ENCODE peak calls at places on chromosomes 3 and 15, in four cellular contexts. One of them, this sample, is unnamed.

GRCh38 chr15:90266061-90266431 is 574 bp downstream of the NGRN start:
- DNase-seq in pancreas: no peak
- DNase-seq in IMR-90: peak; percentile 4
- DNase-seq in GM23248: peak; percentile 63
- DNase-seq in this sample: peak; percentile 52

GRCh38 chr15:65336369-65336766 is 31.9 kb downstream of the RNU5B-1 start:
- DNase-seq in pancreas: no peak
- DNase-seq in IMR-90: no peak
- DNase-seq in GM23248: no peak
- DNase-seq in this sample: no peak

GRCh38 chr3:14243782-14244181 is 65.2 kb downstream of the LSM3 start:
- DNase-seq in pancreas: no peak
- DNase-seq in IMR-90: no peak
- DNase-seq in GM23248: no peak
- DNase-seq in this sample: no peak

GRCh38 chr3:67458406-67458805 is 196.0 kb downstream of the SUCLG2 start:
- DNase-seq in pancreas: no peak
- DNase-seq in IMR-90: peak; percentile 70
- DNase-seq in GM23248: no peak
- DNase-seq in this sample: no peak

GRCh38 chr3:41649129-41649739 is 312.7 kb downstream of the ULK4 start:
- DNase-seq in pancreas: no peak
- DNase-seq in IMR-90: no peak
- DNase-seq in GM23248: no peak
- DNase-seq in this sample: no peak

GRCh38 chr3:160755776-160756304 is at the start of gene PPM1L:
- DNase-seq in pancreas: peak; percentile 55
- DNase-seq in IMR-90: peak; percentile 12
- DNase-seq in GM23248: peak; percentile 69
- DNase-seq in this sample: peak; percentile 49

GRCh38 chr3:12990306-12990705 is 82.9 kb downstream of the IQSEC1 start:
- DNase-seq in pancreas: no peak
- DNase-seq in IMR-90: peak; percentile 27
- DNase-seq in GM23248: peak; percentile 31
- DNase-seq in this sample: no peak

GRCh38 chr3:128794788-128795649 is 69.0 kb downstream of the RAB7A start:
- DNase-seq in pancreas: peak; percentile 46
- DNase-seq in IMR-90: peak; percentile 61
- DNase-seq in GM23248: peak; percentile 82
- DNase-seq in this sample: peak; percentile 81

GRCh38 chr15:36589971-36590370 is 10.5 kb downstream of the CDIN1 start:
- DNase-seq in pancreas: no peak
- DNase-seq in IMR-90: peak; percentile 50
- DNase-seq in GM23248: no peak
- DNase-seq in this sample: no peak

GRCh38 chr3:170107926-170108325 is 70.1 kb downstream of the GPR160 start:
- DNase-seq in pancreas: no peak
- DNase-seq in IMR-90: no peak
- DNase-seq in GM23248: peak; percentile 14
- DNase-seq in this sample: no peak

GRCh38 chr3:47057212-47057671 is 77.8 kb downstream of the NBEAL2 start:
- DNase-seq in pancreas: no peak
- DNase-seq in IMR-90: peak; percentile 31
- DNase-seq in GM23248: peak; percentile 58
- DNase-seq in this sample: no peak

GRCh38 chr3:99699841-99700240 is 61.4 kb downstream of the COL8A1 start:
- DNase-seq in pancreas: no peak
- DNase-seq in IMR-90: peak; percentile 78
- DNase-seq in GM23248: peak; percentile 80
- DNase-seq in this sample: no peak

GRCh38 chr3:19116239-19116638 is 32.1 kb upstream of the KCNH8 start:
- DNase-seq in pancreas: no peak
- DNase-seq in IMR-90: no peak
- DNase-seq in GM23248: no peak
- DNase-seq in this sample: no peak

GRCh38 chr15:33612721-33613304 is 302.0 kb downstream of the RYR3 start:
- DNase-seq in pancreas: no peak
- DNase-seq in IMR-90: no peak
- DNase-seq in GM23248: peak; percentile 61
- DNase-seq in this sample: no peak

GRCh38 chr15:48090115-48090514 is 30.7 kb upstream of the SLC24A5 start:
- DNase-seq in pancreas: no peak
- DNase-seq in IMR-90: no peak
- DNase-seq in GM23248: no peak
- DNase-seq in this sample: no peak

GRCh38 chr3:156620260-156620659 is 54.1 kb upstream of the TIPARP start:
- DNase-seq in pancreas: no peak
- DNase-seq in IMR-90: peak; percentile 36
- DNase-seq in GM23248: peak; percentile 53
- DNase-seq in this sample: peak; percentile 37

GRCh38 chr15:60358935-60359672 is 38.7 kb downstream of the ANXA2 start:
- DNase-seq in pancreas: no peak
- DNase-seq in IMR-90: peak; percentile 93
- DNase-seq in GM23248: peak; percentile 80
- DNase-seq in this sample: no peak

GRCh38 chr3:97990624-97991277 is 18.5 kb upstream of the RIOX2 start:
- DNase-seq in pancreas: no peak
- DNase-seq in IMR-90: no peak
- DNase-seq in GM23248: no peak
- DNase-seq in this sample: no peak

GRCh38 chr3:131630117-131630516 is 127.3 kb upstream of the MRPL3 start:
- DNase-seq in pancreas: no peak
- DNase-seq in IMR-90: no peak
- DNase-seq in GM23248: peak; percentile 47
- DNase-seq in this sample: no peak

GRCh38 chr15:66838671-66839239 is 136.7 kb downstream of the SMAD6 start:
- DNase-seq in pancreas: no peak
- DNase-seq in IMR-90: peak; percentile 71
- DNase-seq in GM23248: peak; percentile 62
- DNase-seq in this sample: no peak

GRCh38 chr15:68195336-68196112 is 9.6 kb downstream of the CALML4 start:
- DNase-seq in pancreas: no peak
- DNase-seq in IMR-90: no peak
- DNase-seq in GM23248: no peak
- DNase-seq in this sample: no peak

GRCh38 chr3:24548278-24548677 is 53.6 kb upstream of the THRB start:
- DNase-seq in pancreas: no peak
- DNase-seq in IMR-90: no peak
- DNase-seq in GM23248: peak; percentile 43
- DNase-seq in this sample: no peak

GRCh38 chr15:69298697-69299441 is at the start of gene PAQR5:
- DNase-seq in pancreas: peak; percentile 26
- DNase-seq in IMR-90: no peak
- DNase-seq in GM23248: peak; percentile 59
- DNase-seq in this sample: peak; percentile 85

GRCh38 chr15:59327942-59328341 is 44.7 kb downstream of the MYO1E start:
- DNase-seq in pancreas: no peak
- DNase-seq in IMR-90: no peak
- DNase-seq in GM23248: no peak
- DNase-seq in this sample: no peak

GRCh38 chr3:126480251-126480650 is 4.6 kb upstream of the ZXDC start:
- DNase-seq in pancreas: no peak
- DNase-seq in IMR-90: no peak
- DNase-seq in GM23248: no peak
- DNase-seq in this sample: no peak

GRCh38 chr3:177525414-177525813 is 328.1 kb upstream of the TBL1XR1 start:
- DNase-seq in pancreas: no peak
- DNase-seq in IMR-90: no peak
- DNase-seq in GM23248: no peak
- DNase-seq in this sample: no peak

GRCh38 chr3:103499132-103499885 is 1064.5 kb downstream of the ZPLD1 start:
- DNase-seq in pancreas: no peak
- DNase-seq in IMR-90: peak; percentile 66
- DNase-seq in GM23248: peak; percentile 30
- DNase-seq in this sample: no peak

GRCh38 chr3:52481819-52482521 is 13.2 kb upstream of the STAB1 start:
- DNase-seq in pancreas: no peak
- DNase-seq in IMR-90: peak; percentile 4
- DNase-seq in GM23248: peak; percentile 43
- DNase-seq in this sample: no peak

GRCh38 chr15:30870681-30871080 is 33.0 kb upstream of the FAN1 start:
- DNase-seq in pancreas: no peak
- DNase-seq in IMR-90: no peak
- DNase-seq in GM23248: no peak
- DNase-seq in this sample: no peak

GRCh38 chr3:142716102-142716501 is 7.7 kb upstream of the TRPC1 start:
- DNase-seq in pancreas: no peak
- DNase-seq in IMR-90: no peak
- DNase-seq in GM23248: no peak
- DNase-seq in this sample: no peak

GRCh38 chr3:172355836-172356235 is 92.4 kb downstream of the GHSR start:
- DNase-seq in pancreas: no peak
- DNase-seq in IMR-90: peak; percentile 98
- DNase-seq in GM23248: peak; percentile 87
- DNase-seq in this sample: no peak

GRCh38 chr3:172347895-172348680 is 100.2 kb downstream of the GHSR start:
- DNase-seq in pancreas: no peak
- DNase-seq in IMR-90: no peak
- DNase-seq in GM23248: no peak
- DNase-seq in this sample: no peak

GRCh38 chr3:172354931-172355499 is 93.2 kb downstream of the GHSR start:
- DNase-seq in pancreas: no peak
- DNase-seq in IMR-90: no peak
- DNase-seq in GM23248: no peak
- DNase-seq in this sample: no peak

GRCh38 chr3:172352786-172353185 is 95.5 kb downstream of the GHSR start:
- DNase-seq in pancreas: no peak
- DNase-seq in IMR-90: no peak
- DNase-seq in GM23248: no peak
- DNase-seq in this sample: no peak

GRCh38 chr3:172351895-172352466 is 96.3 kb downstream of the GHSR start:
- DNase-seq in pancreas: no peak
- DNase-seq in IMR-90: no peak
- DNase-seq in GM23248: no peak
- DNase-seq in this sample: no peak
- H3K36me3 ChIP-seq in pancreas: peaks cover 9% of the 10 kb centered on the region
- H3K36me3 ChIP-seq in IMR-90: peaks cover 37% of the 10 kb centered on the region
- H3K36me3 ChIP-seq in GM23248: peaks cover 73% of the 10 kb centered on the region
- H3K36me3 ChIP-seq in this sample: no peaks in the 10 kb centered on the region

DNA sequence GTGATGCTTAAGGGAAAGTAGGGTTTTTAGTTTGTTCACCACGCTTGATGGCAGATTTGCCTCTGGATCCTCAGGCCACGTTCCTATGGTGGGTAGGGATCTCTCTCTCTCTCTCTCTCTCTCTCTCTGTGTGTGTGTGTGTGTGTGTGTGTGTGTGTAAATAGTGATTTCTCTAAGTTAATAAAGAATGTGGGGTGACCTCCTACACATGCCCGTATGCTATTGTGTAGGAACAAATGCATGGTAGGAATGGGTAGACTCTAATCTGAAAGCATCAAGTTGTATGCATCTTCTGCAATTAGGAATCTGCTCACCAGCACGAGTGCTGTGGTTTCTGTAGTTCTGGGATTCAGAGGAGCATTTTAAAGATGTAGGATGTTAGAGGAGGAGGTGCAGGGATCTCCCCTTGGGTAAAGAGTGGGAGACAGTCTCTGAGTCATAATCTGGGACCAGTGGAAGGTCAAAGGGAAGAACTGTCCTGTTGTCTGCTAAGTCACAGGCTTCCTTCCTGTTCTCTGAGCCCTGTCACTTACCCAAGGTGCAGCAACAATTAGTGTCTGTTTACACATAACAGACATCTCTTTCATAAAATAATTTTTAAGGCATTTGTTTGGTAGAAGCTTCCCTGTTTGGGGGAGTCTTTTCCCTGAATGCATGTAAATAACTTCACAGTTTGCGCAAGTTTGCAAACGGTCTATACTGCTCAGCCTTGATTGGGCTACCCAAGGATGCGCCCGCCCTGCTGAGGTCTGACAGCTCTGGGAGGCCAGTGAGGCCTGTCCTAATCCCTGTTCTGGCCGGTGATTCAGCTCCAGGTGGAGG is 139.8 kb downstream of the IGF1R start:
- DNase-seq in pancreas: no peak
- DNase-seq in IMR-90: peak; percentile 38
- DNase-seq in GM23248: no peak
- DNase-seq in this sample: no peak
- H3K4me1 ChIP-seq in pancreas: peaks cover 48% of the 10 kb centered on the region
- H3K4me1 ChIP-seq in IMR-90: peaks cover 8% of the 10 kb centered on the region
- H3K4me1 ChIP-seq in GM23248: peaks cover 50% of the 10 kb centered on the region
- H3K4me1 ChIP-seq in this sample: peaks cover 43% of the 10 kb centered on the region

GRCh38 chr3:44970916-44971490 is 5.0 kb downstream of the ZDHHC3 start:
- DNase-seq in pancreas: no peak
- DNase-seq in IMR-90: no peak
- DNase-seq in GM23248: no peak
- DNase-seq in this sample: no peak

GRCh38 chr3:44969779-44970178 is 6.2 kb downstream of the ZDHHC3 start:
- DNase-seq in pancreas: no peak
- DNase-seq in IMR-90: no peak
- DNase-seq in GM23248: no peak
- DNase-seq in this sample: no peak

GRCh38 chr3:44976002-44976815 is at the start of the genes EXOSC7 and ZDHHC3:
- DNase-seq in pancreas: peak; percentile 79
- DNase-seq in IMR-90: peak; percentile 81
- DNase-seq in GM23248: peak; percentile 95
- DNase-seq in this sample: peak; percentile 90

GRCh38 chr3:44969170-44969569 is 6.8 kb downstream of the ZDHHC3 start:
- DNase-seq in pancreas: no peak
- DNase-seq in IMR-90: no peak
- DNase-seq in GM23248: no peak
- DNase-seq in this sample: no peak

GRCh38 chr3:44974406-44974805 is 1.6 kb downstream of the ZDHHC3 start:
- DNase-seq in pancreas: no peak
- DNase-seq in IMR-90: no peak
- DNase-seq in GM23248: no peak
- DNase-seq in this sample: peak; percentile 79
- H3K4me3 ChIP-seq in pancreas: no peak overlapping the region
- H3K4me3 ChIP-seq in IMR-90: no peak overlapping the region
- H3K4me3 ChIP-seq in GM23248: peak overlapping the region; percentile 96
- H3K4me3 ChIP-seq in this sample: no peak overlapping the region

GRCh38 chr3:58102371-58102750 is 94.1 kb downstream of the FLNB start:
- DNase-seq in pancreas: no peak
- DNase-seq in IMR-90: no peak
- DNase-seq in GM23248: no peak
- DNase-seq in this sample: no peak

GRCh38 chr3:58101499-58102370 is 93.5 kb downstream of the FLNB start:
- DNase-seq in pancreas: peak; percentile 64
- DNase-seq in IMR-90: no peak
- DNase-seq in GM23248: no peak
- DNase-seq in this sample: no peak

GRCh38 chr3:58098531-58098930 is 90.3 kb downstream of the FLNB start:
- DNase-seq in pancreas: no peak
- DNase-seq in IMR-90: no peak
- DNase-seq in GM23248: no peak
- DNase-seq in this sample: no peak

GRCh38 chr3:58102976-58103447 is 94.8 kb downstream of the FLNB start:
- DNase-seq in pancreas: peak; percentile 72
- DNase-seq in IMR-90: no peak
- DNase-seq in GM23248: no peak
- DNase-seq in this sample: no peak

DNA sequence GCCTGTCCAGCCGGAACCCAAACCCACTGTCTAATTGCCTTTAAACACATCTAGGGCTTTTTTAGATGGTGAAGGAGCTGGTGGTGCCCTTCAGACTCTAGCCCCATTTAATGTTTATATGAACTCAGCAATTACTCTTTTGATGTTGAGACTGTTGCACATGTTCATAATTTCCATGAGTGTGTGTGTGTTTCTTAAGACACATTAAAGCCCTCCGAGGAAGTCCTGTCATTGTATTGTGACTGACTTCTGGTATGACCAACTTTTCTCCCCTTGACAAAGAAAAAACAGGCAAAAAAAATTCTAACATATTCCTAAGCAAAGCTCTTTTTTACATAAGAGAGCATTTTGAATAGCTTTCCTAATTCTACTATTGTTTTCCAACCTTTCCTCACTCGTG is 91.6 kb downstream of the FLNB start:
- DNase-seq in pancreas: no peak
- DNase-seq in IMR-90: no peak
- DNase-seq in GM23248: no peak
- DNase-seq in this sample: no peak
- H3K36me3 ChIP-seq in pancreas: peaks cover 15% of the 10 kb centered on the region
- H3K36me3 ChIP-seq in IMR-90: peaks cover 73% of the 10 kb centered on the region
- H3K36me3 ChIP-seq in GM23248: peaks cover 95% of the 10 kb centered on the region
- H3K36me3 ChIP-seq in this sample: peaks cover 23% of the 10 kb centered on the region